ENCODE peak calls at places on chromosomes 13 and 19, in seven cellular contexts. A is uterus; T is NCI-H2081; R is naive thymus-derived CD8-positive, alpha-beta T cell; B is stimulated activated CD4-positive, alpha-beta T cell treated with anti-CD3 and anti-CD28 coated beads, Interleukin-2, amount 100 ng/mL, for 48 hours; U is lung microvascular endothelial cell; D is transverse colon. Q is an unnamed sample.

GRCh38 chr19:11767633-11768133 is 883 bp downstream of the ZNF441 start:
- DNase-seq in A (peak; percentile 22), U (peak; percentile 29), R (peak; percentile 3), T (no peak), B (peak; percentile 10), D (peak; percentile 69), Q (peak; percentile 51)

GRCh38 chr13:113545455-113545930 is 39.1 kb upstream of the TFDP1 start:
- DNase-seq in D (peak; percentile 8), T (no peak), U (peak; percentile 27), R (no peak), A (no peak), B (no peak), Q (peak; percentile 25)

GRCh38 chr19:4115818-4116385 is 8.0 kb downstream of the MAP2K2 start:
- DNase-seq in D (no peak), A (no peak), T (no peak), R (no peak), B (no peak), U (no peak), Q (no peak)

GRCh38 chr13:32851083-32852064 is 164.8 kb upstream of the KL start:
- DNase-seq in U (no peak), D (no peak), A (no peak), T (no peak), R (no peak), B (no peak), Q (no peak)

GRCh38 chr19:23762548-23762883 is 3.8 kb upstream of the ZNF681 start:
- DNase-seq in T (no peak), D (no peak), A (no peak), R (no peak), B (no peak), U (no peak), Q (no peak)

GRCh38 chr19:52248256-52248655 is 21.1 kb upstream of the ZNF766 start:
- DNase-seq in D (peak; percentile 66), B (peak; percentile 42), U (peak; percentile 69), A (peak; percentile 24), T (peak; percentile 13), R (peak; percentile 50), Q (peak; percentile 62)

GRCh38 chr19:18697680-18698079 is 14.2 kb downstream of the CRTC1 start:
- DNase-seq in D (peak; percentile 46), B (no peak), R (no peak), A (no peak), T (no peak), U (no peak), Q (no peak)

GRCh38 chr19:34366670-34367423 is 1.9 kb downstream of the GPI start:
- DNase-seq in B (no peak), D (no peak), U (no peak), A (no peak), R (no peak), T (no peak), Q (no peak)

GRCh38 chr19:4522291-4523002 is 4.2 kb upstream of the PLIN4 start:
- DNase-seq in R (no peak), T (no peak), D (no peak), B (no peak), A (no peak), U (no peak), Q (no peak)

GRCh38 chr13:50677687-50678463 is 165.6 kb downstream of the DLEU7 start:
- DNase-seq in B (no peak), R (no peak), D (no peak), A (no peak), T (no peak), U (no peak), Q (peak; percentile 67)

GRCh38 chr19:19554074-19555023 is 16.3 kb downstream of the CILP2 start:
- DNase-seq in U (peak; percentile 33), A (no peak), D (peak; percentile 62), T (no peak), R (peak; percentile 46), B (peak; percentile 69), Q (peak; percentile 67)

GRCh38 chr13:78160793-78161192 is 242.2 kb upstream of the EDNRB start:
- DNase-seq in D (no peak), A (no peak), R (no peak), U (no peak), B (no peak), T (no peak), Q (peak; percentile 88)

GRCh38 chr13:106212436-106213010 is 322.9 kb downstream of the EFNB2 start:
- DNase-seq in D (no peak), U (no peak), B (no peak), T (no peak), R (no peak), A (no peak), Q (no peak)

GRCh38 chr13:77853701-77854100 is 64.9 kb downstream of the EDNRB start:
- DNase-seq in R (no peak), D (no peak), U (no peak), A (no peak), B (no peak), T (no peak), Q (no peak)

GRCh38 chr13:36432106-36432544 is at the start of gene CCNA1:
- DNase-seq in T (peak; percentile 50), U (peak; percentile 42), R (no peak), D (no peak), B (no peak), A (peak; percentile 42), Q (peak; percentile 32)

GRCh38 chr13:74570834-74571233 is 436.6 kb upstream of the KLF12 start:
- DNase-seq in A (no peak), T (no peak), U (no peak), B (no peak), R (no peak), D (no peak), Q (peak; percentile 42)

GRCh38 chr13:41809962-41810361 is 150.9 kb downstream of the VWA8 start:
- DNase-seq in D (no peak), U (no peak), T (no peak), R (no peak), A (no peak), B (no peak), Q (no peak)

GRCh38 chr19:5537870-5538269 is 29.9 kb downstream of the TINCR start:
- DNase-seq in A (no peak), D (no peak), U (no peak), R (no peak), T (no peak), B (no peak), Q (no peak)

GRCh38 chr19:6236310-6237291 is 43.2 kb downstream of the MLLT1 start:
- DNase-seq in U (no peak), D (peak; percentile 71), B (no peak), T (no peak), A (peak; percentile 43), R (no peak), Q (no peak)

GRCh38 chr13:102548811-102549210 is 48.0 kb upstream of the TPP2 start:
- DNase-seq in U (no peak), R (no peak), A (no peak), T (no peak), B (no peak), D (no peak), Q (no peak)

GRCh38 chr19:42154471-42155323 is 22.5 kb upstream of the POU2F2 start:
- DNase-seq in B (no peak), U (no peak), D (no peak), R (no peak), A (no peak), T (no peak), Q (no peak)

GRCh38 chr19:8028951-8029491 is 23.5 kb upstream of the CCL25 start:
- DNase-seq in R (no peak), B (no peak), U (no peak), T (no peak), A (no peak), D (no peak), Q (no peak)

GRCh38 chr13:95479706-95480105 is 72.8 kb upstream of the CLDN10 start:
- DNase-seq in A (no peak), T (no peak), U (no peak), B (no peak), R (no peak), D (no peak), Q (no peak)

GRCh38 chr13:24148414-24149305 is 11.9 kb upstream of the SPATA13 start:
- DNase-seq in T (no peak), U (peak; percentile 96), D (peak; percentile 62), A (no peak), B (no peak), R (no peak), Q (peak; percentile 99)

GRCh38 chr19:2488405-2488941 is 12.5 kb downstream of the GADD45B start:
- DNase-seq in U (no peak), T (no peak), A (no peak), R (no peak), D (peak; percentile 73), B (no peak), Q (no peak)

GRCh38 chr13:27679396-27679795 is 57.7 kb downstream of the POLR1D start:
- DNase-seq in U (no peak), R (no peak), D (no peak), T (no peak), A (no peak), B (no peak), Q (peak; percentile 65)

GRCh38 chr19:3785464-3785937 is 680 bp downstream of the MATK start:
- DNase-seq in A (no peak), U (no peak), D (no peak), T (peak; percentile 5), B (peak; percentile 17), R (no peak), Q (no peak)

Q was measured in ELR.